ENCODE peak calls at places on chromosome 10, in nine cellular contexts. W, X, P, G, E, R, Q, U and J are unnamed samples.

GRCh38 chr10:20058135-20058534 is 241.9 kb downstream of the PLXDC2 start:
- DNase-seq in W (no peak), Q (no peak), P (no peak), X (no peak), R (no peak), U (no peak), E (no peak), G (no peak), J (no peak)

GRCh38 chr10:13775786-13776780 is 189.3 kb downstream of the PRPF18 start:
- DNase-seq in R (no peak), E (no peak), W (no peak), P (no peak), U (peak), Q (no peak), X (no peak), G (no peak), J (no peak)

GRCh38 chr10:80207768-80208385 is 2.5 kb upstream of the ANXA11 start:
- DNase-seq in R (no peak), Q (no peak), U (no peak), W (no peak), G (no peak), P (no peak), E (no peak), X (no peak), J (no peak)

GRCh38 chr10:42952358-42952757 is 124.5 kb upstream of the RET start:
- DNase-seq in X (peak), E (no peak), Q (no peak), P (peak), G (peak), R (peak), W (peak), U (no peak), J (peak)

GRCh38 chr10:35783305-35783838 is 141.3 kb upstream of the FZD8 start:
- DNase-seq in R (no peak), Q (no peak), G (no peak), P (no peak), E (no peak), X (no peak), U (no peak), W (no peak), J (no peak)

GRCh38 chr10:12063483-12063818 is 5.3 kb upstream of the DHTKD1 start:
- DNase-seq in P (no peak), G (no peak), E (no peak), Q (no peak), W (no peak), X (no peak), U (no peak), R (no peak), J (no peak)

GRCh38 chr10:17249820-17250219 is 21.8 kb downstream of the VIM start:
- DNase-seq in W (no peak), R (no peak), X (no peak), U (no peak), P (peak), Q (no peak), E (no peak), G (no peak), J (no peak)

GRCh38 chr10:60257767-60258428 is 131.8 kb downstream of the ANK3 start:
- DNase-seq in U (no peak), G (peak), Q (no peak), W (no peak), R (no peak), P (no peak), E (no peak), X (no peak), J (no peak)

GRCh38 chr10:87702973-87703294 is 43.3 kb downstream of the PAPSS2 start:
- DNase-seq in P (no peak), E (no peak), X (no peak), G (no peak), W (no peak), R (no peak), Q (no peak), U (no peak), J (no peak)

DNA sequence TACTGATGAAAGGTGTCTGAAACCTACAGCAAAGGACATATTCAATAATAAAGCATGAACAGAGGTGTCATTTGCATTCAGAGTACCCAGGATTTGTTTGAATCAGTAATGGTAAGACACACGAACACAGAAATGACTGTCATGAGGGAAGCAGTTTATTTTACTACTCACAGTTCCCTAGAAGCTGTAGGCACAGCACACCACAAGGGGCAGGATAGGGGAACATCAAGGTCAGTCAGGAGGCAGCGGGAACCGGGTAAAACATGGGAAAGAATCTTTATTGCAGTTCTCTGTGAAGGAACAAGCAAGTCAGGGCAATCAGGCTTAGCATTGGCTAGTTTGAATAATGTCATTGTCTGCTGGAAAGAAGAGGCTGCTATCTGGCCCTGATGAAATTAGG is 70.2 kb upstream of the PDSS1 start:
- DNase-seq in W (no peak), R (no peak), P (peak), G (peak), X (peak), E (no peak), Q (no peak), U (no peak), J (no peak)
- TF ChIP-seq CTCF in W (no peak), R (no peak), P (peak), G (peak), X (no peak), E (no peak), Q (peak), U (peak), J (no peak)

DNA sequence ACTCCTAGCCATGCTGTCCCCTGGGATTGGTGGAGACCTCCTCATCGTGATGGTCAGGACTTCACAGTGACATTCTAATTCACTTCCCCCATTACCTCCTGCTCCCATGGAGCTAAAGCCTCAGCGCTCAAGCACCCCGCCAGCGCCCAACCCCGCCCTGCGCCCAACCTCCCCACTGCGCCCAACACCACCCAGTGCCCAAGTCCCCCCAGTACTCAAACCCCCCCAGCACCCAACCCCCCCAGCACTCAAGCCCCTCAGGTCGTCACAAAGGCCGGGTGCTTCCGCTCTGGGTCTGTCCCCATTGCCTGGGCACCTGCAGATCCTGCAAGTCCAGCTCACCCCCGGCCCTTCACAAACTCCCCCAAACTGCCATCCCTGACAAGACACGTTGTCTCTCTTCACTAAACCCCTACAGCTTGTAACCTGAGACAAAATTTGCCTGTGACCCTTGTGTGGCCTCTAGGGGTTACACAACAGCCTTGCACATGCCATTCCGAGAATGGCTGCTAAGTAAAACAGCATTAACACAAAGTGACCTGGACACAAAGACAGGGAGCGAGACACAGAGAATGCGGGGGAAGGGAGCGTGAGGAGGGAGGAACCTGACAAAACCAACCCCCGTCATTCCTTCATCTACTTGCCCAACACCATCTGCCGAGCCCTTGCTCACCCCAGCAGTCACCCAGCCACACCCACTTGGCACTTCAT is 107.8 kb downstream of the ADARB2 start:
- DNase-seq in R (no peak), G (no peak), W (no peak), U (no peak), Q (no peak), E (no peak), P (no peak), X (no peak), J (no peak)
- TF ChIP-seq CTCF in R (no peak), G (no peak), W (no peak), U (no peak), Q (no peak), E (no peak), P (no peak), X (no peak), J (no peak)

GRCh38 chr10:130862122-130862521 is 449.4 kb downstream of the TCERG1L start:
- DNase-seq in E (no peak), X (no peak), U (no peak), W (no peak), R (no peak), Q (no peak), P (no peak), G (no peak), J (no peak)

GRCh38 chr10:130859427-130859826 is 452.1 kb downstream of the TCERG1L start:
- DNase-seq in Q (no peak), X (no peak), W (no peak), E (no peak), U (no peak), R (no peak), P (no peak), G (no peak), J (no peak)

GRCh38 chr10:130864951-130865350 is 446.6 kb downstream of the TCERG1L start:
- DNase-seq in W (no peak), G (no peak), R (no peak), P (no peak), U (no peak), E (no peak), X (no peak), Q (no peak), J (no peak)

GRCh38 chr10:130863044-130863443 is 448.5 kb downstream of the TCERG1L start:
- DNase-seq in G (no peak), R (no peak), X (no peak), U (no peak), Q (no peak), P (no peak), W (no peak), E (no peak), J (no peak)

DNA sequence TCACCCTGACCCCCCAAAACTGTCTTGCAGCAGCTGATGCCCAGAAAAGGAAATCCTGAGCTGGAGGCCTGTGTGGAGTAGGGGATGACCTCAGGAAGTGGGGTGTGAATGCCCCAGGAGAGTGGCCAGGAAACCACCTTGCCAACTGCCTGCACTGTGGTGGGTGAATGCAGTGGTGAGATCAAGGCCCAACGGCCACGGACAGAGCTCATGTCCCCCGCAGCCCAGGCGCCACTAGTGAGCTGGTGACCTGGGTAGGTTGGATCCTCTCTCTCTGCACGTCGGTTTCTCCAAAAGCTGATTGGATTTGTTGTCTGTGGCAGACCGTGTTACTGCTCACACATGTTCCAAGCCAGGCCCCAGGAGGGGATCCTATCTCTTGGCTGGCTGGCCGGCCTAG is 448.9 kb downstream of the TCERG1L start:
- DNase-seq in R (no peak), U (no peak), Q (no peak), W (no peak), G (no peak), X (no peak), E (no peak), P (no peak), J (no peak)
- TF ChIP-seq CTCF in R (no peak), U (no peak), Q (no peak), W (no peak), G (no peak), X (no peak), E (no peak), P (no peak), J (no peak)

GRCh38 chr10:5683065-5683464 is 1.6 kb upstream of the TASOR2 start:
- DNase-seq in Q (no peak), U (no peak), E (no peak), R (no peak), P (no peak), X (no peak), W (no peak), G (no peak), J (no peak)

GRCh38 chr10:5688587-5688986 is 3.9 kb downstream of the TASOR2 start:
- DNase-seq in E (peak), G (no peak), P (no peak), X (no peak), W (no peak), U (no peak), Q (no peak), R (no peak), J (no peak)

GRCh38 chr10:5684971-5685763 is 529 bp downstream of the TASOR2 start:
- DNase-seq in X (peak), U (peak), R (peak), W (peak), G (peak), P (peak), Q (peak), E (peak), J (peak)

GRCh38 chr10:5684318-5684970 is at the start of gene TASOR2:
- DNase-seq in X (peak), G (peak), W (peak), R (peak), E (peak), U (peak), Q (peak), P (peak), J (peak)

DNA sequence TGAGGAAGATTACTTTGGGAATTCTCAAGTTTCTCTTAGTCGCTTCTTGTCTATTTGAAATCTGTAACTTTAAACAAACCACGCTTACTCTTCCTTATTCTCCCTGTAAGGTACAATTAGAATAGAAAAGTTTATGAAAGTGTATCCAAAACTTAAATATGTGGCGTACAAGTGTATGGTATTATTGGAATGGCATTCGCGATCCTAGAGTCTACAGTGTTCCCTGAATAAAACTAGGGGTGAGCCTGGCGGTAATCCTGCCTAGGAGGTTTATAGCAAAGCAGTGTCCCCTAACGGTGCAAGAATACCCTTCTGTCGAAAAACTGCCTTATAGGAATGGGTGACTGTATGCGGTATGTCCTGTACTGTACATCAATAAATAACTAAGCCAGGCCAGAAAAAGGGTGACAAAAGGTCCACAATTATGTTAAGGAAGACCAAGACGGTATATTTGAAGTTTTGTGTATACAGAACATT is 1.2 kb downstream of the TASOR2 start:
- DNase-seq in P (no peak), R (no peak), U (no peak), E (peak), G (peak), X (no peak), Q (no peak), W (no peak), J (no peak)
- TF ChIP-seq CTCF in P (no peak), R (no peak), U (no peak), E (peak), G (no peak), X (no peak), Q (peak), W (no peak), J (no peak)

DNA sequence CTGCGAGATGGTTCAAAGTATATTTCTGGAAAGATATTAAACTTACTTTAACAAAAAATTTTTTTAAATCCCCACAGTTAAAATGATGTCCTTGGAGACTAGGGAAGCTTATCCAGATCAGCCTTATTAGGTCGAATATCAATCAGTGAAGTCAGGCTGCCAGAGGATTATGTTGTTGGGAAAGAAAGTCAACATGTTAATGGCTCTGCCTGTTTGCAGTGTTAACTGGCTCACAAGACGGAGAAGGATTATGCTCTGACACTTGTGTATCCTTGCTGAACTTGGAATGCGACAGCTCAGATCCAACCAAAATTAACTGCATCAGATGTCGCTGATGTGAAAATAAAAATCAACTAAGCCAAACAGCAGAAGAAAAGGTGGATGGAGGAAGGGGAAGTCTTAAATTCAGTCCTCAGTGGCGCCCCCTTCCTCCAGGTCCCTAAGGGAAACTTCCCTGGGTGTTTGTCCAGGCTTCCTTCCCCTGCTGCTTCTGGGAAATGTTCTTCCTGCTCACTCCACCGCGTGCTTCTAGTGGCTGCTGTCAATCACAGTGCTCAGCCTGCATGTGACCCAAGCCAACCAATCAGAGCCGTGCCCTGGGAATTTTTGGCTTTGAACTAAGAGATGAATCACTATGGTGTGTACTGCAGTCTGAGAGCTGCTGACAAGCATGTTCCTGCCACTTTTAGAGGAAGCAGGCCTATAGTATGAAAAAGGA is 690.4 kb upstream of the NRP1 start:
- DNase-seq in G (peak), Q (no peak), W (no peak), P (peak), E (no peak), R (peak), U (peak), X (no peak), J (no peak)
- TF ChIP-seq CTCF in G (peak), Q (no peak), W (no peak), P (peak), E (no peak), R (no peak), U (peak), X (no peak), J (no peak)